ENCODE peak calls at places on chromosomes 5 and 9, in five cellular contexts. One of them, this sample, is unnamed.

GRCh38 chr9:120383999-120384924 is 195.7 kb downstream of the CDK5RAP2 start:
- DNase-seq in NCI-H526: no peak
- DNase-seq in NCI-H2081: peak
- DNase-seq in left colon: peak
- DNase-seq in iris pigment epithelial cell: no peak
- DNase-seq in this sample: peak

GRCh38 chr5:52491829-52492217 is 295.9 kb upstream of the ITGA1 start:
- DNase-seq in NCI-H2081: peak
- DNase-seq in iris pigment epithelial cell: no peak
- DNase-seq in left colon: no peak
- DNase-seq in NCI-H526: no peak
- DNase-seq in this sample: no peak

GRCh38 chr9:134463293-134463692 is 137.0 kb downstream of the RXRA start:
- DNase-seq in left colon: no peak
- DNase-seq in NCI-H2081: no peak
- DNase-seq in NCI-H526: no peak
- DNase-seq in iris pigment epithelial cell: no peak
- DNase-seq in this sample: no peak

GRCh38 chr5:167294861-167295685 is 996.4 kb upstream of the WWC1 start:
- DNase-seq in NCI-H526: no peak
- DNase-seq in NCI-H2081: peak
- DNase-seq in left colon: peak
- DNase-seq in iris pigment epithelial cell: peak
- DNase-seq in this sample: no peak

GRCh38 chr5:157914389-157914788 is 55.4 kb upstream of the CLINT1 start:
- DNase-seq in iris pigment epithelial cell: no peak
- DNase-seq in NCI-H2081: no peak
- DNase-seq in left colon: no peak
- DNase-seq in NCI-H526: no peak
- DNase-seq in this sample: peak

GRCh38 chr9:128894764-128895163 is 12.8 kb downstream of the LRRC8A start:
- DNase-seq in NCI-H526: no peak
- DNase-seq in iris pigment epithelial cell: no peak
- DNase-seq in left colon: no peak
- DNase-seq in NCI-H2081: no peak
- DNase-seq in this sample: no peak

GRCh38 chr9:6757988-6758417 is 230 bp downstream of the KDM4C start:
- DNase-seq in iris pigment epithelial cell: no peak
- DNase-seq in NCI-H2081: no peak
- DNase-seq in left colon: no peak
- DNase-seq in NCI-H526: no peak
- DNase-seq in this sample: no peak

GRCh38 chr9:129006328-129007034 is 21.6 kb downstream of the SH3GLB2 start:
- DNase-seq in left colon: peak
- DNase-seq in iris pigment epithelial cell: peak
- DNase-seq in NCI-H2081: peak
- DNase-seq in NCI-H526: peak
- DNase-seq in this sample: peak

GRCh38 chr9:129463477-129463876 is 157.4 kb downstream of the C9orf50 start:
- DNase-seq in iris pigment epithelial cell: no peak
- DNase-seq in left colon: no peak
- DNase-seq in NCI-H526: no peak
- DNase-seq in NCI-H2081: no peak
- DNase-seq in this sample: no peak

GRCh38 chr9:29861803-29862202 is 2288.5 kb upstream of the C9orf72 start:
- DNase-seq in NCI-H2081: no peak
- DNase-seq in NCI-H526: no peak
- DNase-seq in left colon: no peak
- DNase-seq in iris pigment epithelial cell: no peak
- DNase-seq in this sample: no peak

GRCh38 chr5:95022967-95023695 is 261.8 kb downstream of the MCTP1 start:
- DNase-seq in NCI-H526: no peak
- DNase-seq in iris pigment epithelial cell: peak
- DNase-seq in left colon: no peak
- DNase-seq in NCI-H2081: no peak
- DNase-seq in this sample: no peak

GRCh38 chr5:91383027-91383955 is at the start of gene ARRDC3:
- DNase-seq in NCI-H526: peak
- DNase-seq in left colon: peak
- DNase-seq in NCI-H2081: peak
- DNase-seq in iris pigment epithelial cell: peak
- DNase-seq in this sample: peak

GRCh38 chr5:68329554-68329953 is 114.0 kb downstream of the PIK3R1 start:
- DNase-seq in iris pigment epithelial cell: peak
- DNase-seq in NCI-H2081: no peak
- DNase-seq in NCI-H526: no peak
- DNase-seq in left colon: no peak
- DNase-seq in this sample: no peak

GRCh38 chr5:891117-891836 is 1.3 kb downstream of the BRD9 start:
- DNase-seq in iris pigment epithelial cell: peak
- DNase-seq in left colon: peak
- DNase-seq in NCI-H2081: peak
- DNase-seq in NCI-H526: peak
- DNase-seq in this sample: no peak

GRCh38 chr5:92222449-92222848 is 839.3 kb upstream of the ARRDC3 start:
- DNase-seq in iris pigment epithelial cell: no peak
- DNase-seq in left colon: no peak
- DNase-seq in NCI-H526: no peak
- DNase-seq in NCI-H2081: no peak
- DNase-seq in this sample: no peak

GRCh38 chr5:39117401-39117800 is 43.2 kb upstream of the RICTOR start:
- DNase-seq in left colon: no peak
- DNase-seq in iris pigment epithelial cell: no peak
- DNase-seq in NCI-H2081: no peak
- DNase-seq in NCI-H526: no peak
- DNase-seq in this sample: no peak

GRCh38 chr5:1386274-1386717 is 41.4 kb upstream of the CLPTM1L start:
- DNase-seq in left colon: peak
- DNase-seq in iris pigment epithelial cell: peak
- DNase-seq in NCI-H526: peak
- DNase-seq in NCI-H2081: peak
- DNase-seq in this sample: peak

GRCh38 chr5:139468421-139468931 is 2.3 kb upstream of the SMIM33 start:
- DNase-seq in NCI-H526: no peak
- DNase-seq in NCI-H2081: no peak
- DNase-seq in iris pigment epithelial cell: no peak
- DNase-seq in left colon: no peak
- DNase-seq in this sample: no peak

GRCh38 chr9:71271602-71272001 is 150.2 kb upstream of the TRPM3 start:
- DNase-seq in NCI-H2081: no peak
- DNase-seq in left colon: no peak
- DNase-seq in NCI-H526: no peak
- DNase-seq in iris pigment epithelial cell: no peak
- DNase-seq in this sample: no peak

GRCh38 chr5:103111458-103111857 is 8.5 kb downstream of the GIN1 start:
- DNase-seq in NCI-H2081: no peak
- DNase-seq in left colon: no peak
- DNase-seq in NCI-H526: no peak
- DNase-seq in iris pigment epithelial cell: no peak
- DNase-seq in this sample: no peak

GRCh38 chr9:122087406-122088200 is 5.5 kb downstream of the TTLL11 start:
- DNase-seq in NCI-H526: no peak
- DNase-seq in left colon: no peak
- DNase-seq in NCI-H2081: no peak
- DNase-seq in iris pigment epithelial cell: no peak
- DNase-seq in this sample: no peak

GRCh38 chr9:135992486-135993408 is 31.6 kb upstream of the UBAC1 start:
- DNase-seq in NCI-H526: peak
- DNase-seq in iris pigment epithelial cell: peak
- DNase-seq in left colon: peak
- DNase-seq in NCI-H2081: peak
- DNase-seq in this sample: peak

GRCh38 chr5:41115281-41115680 is 44.1 kb upstream of the MROH2B start:
- DNase-seq in NCI-H526: no peak
- DNase-seq in iris pigment epithelial cell: peak
- DNase-seq in left colon: no peak
- DNase-seq in NCI-H2081: no peak
- DNase-seq in this sample: no peak

GRCh38 chr9:133705576-133705975 is 32.6 kb downstream of the SARDH start:
- DNase-seq in NCI-H2081: no peak
- DNase-seq in NCI-H526: no peak
- DNase-seq in left colon: no peak
- DNase-seq in iris pigment epithelial cell: no peak
- DNase-seq in this sample: no peak

GRCh38 chr9:33443504-33444154 is 3.8 kb downstream of the AQP3 start:
- DNase-seq in iris pigment epithelial cell: no peak
- DNase-seq in left colon: no peak
- DNase-seq in NCI-H2081: no peak
- DNase-seq in NCI-H526: no peak
- DNase-seq in this sample: no peak

GRCh38 chr5:58335518-58335917 is 124.4 kb downstream of the PLK2 start:
- DNase-seq in NCI-H526: no peak
- DNase-seq in left colon: no peak
- DNase-seq in NCI-H2081: no peak
- DNase-seq in iris pigment epithelial cell: peak
- DNase-seq in this sample: no peak

GRCh38 chr9:106828965-106829364 is 34.0 kb upstream of the ZNF462 start:
- DNase-seq in left colon: no peak
- DNase-seq in NCI-H2081: no peak
- DNase-seq in NCI-H526: no peak
- DNase-seq in iris pigment epithelial cell: no peak
- DNase-seq in this sample: no peak

GRCh38 chr5:151005975-151006576 is 14.3 kb upstream of the GPX3 start:
- DNase-seq in NCI-H526: no peak
- DNase-seq in NCI-H2081: no peak
- DNase-seq in left colon: peak
- DNase-seq in iris pigment epithelial cell: no peak
- DNase-seq in this sample: peak

GRCh38 chr5:5480481-5481111 is 58.1 kb downstream of the ICE1 start:
- DNase-seq in left colon: no peak
- DNase-seq in iris pigment epithelial cell: no peak
- DNase-seq in NCI-H526: peak
- DNase-seq in NCI-H2081: no peak
- DNase-seq in this sample: no peak

GRCh38 chr9:73736266-73736665 is 584.6 kb downstream of the ANXA1 start:
- DNase-seq in left colon: no peak
- DNase-seq in iris pigment epithelial cell: no peak
- DNase-seq in NCI-H2081: no peak
- DNase-seq in NCI-H526: peak
- DNase-seq in this sample: no peak

GRCh38 chr5:175347027-175347426 is 97.0 kb downstream of the DRD1 start:
- DNase-seq in iris pigment epithelial cell: peak
- DNase-seq in NCI-H526: no peak
- DNase-seq in left colon: no peak
- DNase-seq in NCI-H2081: no peak
- DNase-seq in this sample: no peak

GRCh38 chr5:126680215-126680817 is 79.6 kb downstream of the PHAX start:
- DNase-seq in left colon: peak
- DNase-seq in NCI-H2081: no peak
- DNase-seq in iris pigment epithelial cell: peak
- DNase-seq in NCI-H526: peak
- DNase-seq in this sample: no peak

This sample was measured in mucosa of gallbladder.